ENCODE peak calls at places on chromosomes 11 and 22, in six cellular contexts. C, Q, M, T, Y and J are unnamed samples.

GRCh38 chr22:33565580-33565995 is 354.7 kb downstream of the LARGE1 start:
- DNase-seq in C (no peak), Q (no peak), M (no peak), T (no peak), Y (no peak), J (no peak)

GRCh38 chr22:47351836-47352579 is 589.6 kb downstream of the TBC1D22A start:
- DNase-seq in C (no peak), Q (no peak), M (no peak), T (no peak), Y (no peak), J (no peak)

GRCh38 chr11:81470446-81470845 is 1263.2 kb downstream of the FAM181B start:
- DNase-seq in C (no peak), Q (no peak), M (no peak), T (peak), Y (no peak), J (no peak)

GRCh38 chr11:117414724-117415123 is 87.1 kb downstream of the CEP164 start:
- DNase-seq in C (no peak), Q (no peak), M (no peak), T (no peak), Y (no peak), J (no peak)

GRCh38 chr11:63146586-63146985 is 2.6 kb upstream of the SLC22A24 start:
- DNase-seq in C (no peak), Q (no peak), M (no peak), T (no peak), Y (no peak), J (peak)

GRCh38 chr11:68690671-68691401 is 6.5 kb downstream of the GAL start:
- DNase-seq in C (no peak), Q (no peak), M (no peak), T (no peak), Y (no peak), J (no peak)

GRCh38 chr22:38657248-38657909 is 941 bp downstream of the CBY1 start:
- DNase-seq in C (no peak), Q (peak), M (no peak), T (peak), Y (no peak), J (peak)

GRCh38 chr11:74024630-74025029 is 15.7 kb upstream of the UCP3 start:
- DNase-seq in C (peak), Q (no peak), M (no peak), T (no peak), Y (peak), J (peak)

GRCh38 chr11:70203749-70204465 is 811 bp downstream of the FADD start:
- DNase-seq in C (no peak), Q (peak), M (peak), T (no peak), Y (peak), J (peak)

GRCh38 chr11:6228520-6228919 is 5.9 kb downstream of the FHIP1B start:
- DNase-seq in C (no peak), Q (no peak), M (no peak), T (no peak), Y (no peak), J (no peak)

GRCh38 chr22:30968015-30968923 is at the start of gene MORC2:
- DNase-seq in C (peak), Q (no peak), M (no peak), T (no peak), Y (peak), J (no peak)

GRCh38 chr11:19426719-19427066 is 185.9 kb upstream of the E2F8 start:
- DNase-seq in C (no peak), Q (no peak), M (no peak), T (no peak), Y (no peak), J (no peak)

GRCh38 chr22:22787805-22788459 is 99.7 kb upstream of the IGLL5 start:
- DNase-seq in C (no peak), Q (peak), M (peak), T (no peak), Y (no peak), J (peak)

GRCh38 chr11:3808846-3809623 is 675 bp downstream of the PGAP2 start:
- DNase-seq in C (no peak), Q (peak), M (peak), T (no peak), Y (peak), J (no peak)

GRCh38 chr11:1224491-1225385 is 1.9 kb downstream of the MUC5B start:
- DNase-seq in C (no peak), Q (peak), M (no peak), T (no peak), Y (no peak), J (no peak)

GRCh38 chr22:24686280-24686679 is 83.3 kb downstream of the GGT1 start:
- DNase-seq in C (no peak), Q (peak), M (no peak), T (no peak), Y (no peak), J (no peak)

GRCh38 chr22:38203090-38203810 is 1.5 kb downstream of the MAFF start:
- DNase-seq in C (no peak), Q (peak), M (no peak), T (no peak), Y (no peak), J (no peak)

GRCh38 chr11:128205796-128206195 is 381.6 kb downstream of the ETS1 start:
- DNase-seq in C (no peak), Q (no peak), M (no peak), T (no peak), Y (no peak), J (no peak)

GRCh38 chr22:31084811-31085492 is 3.8 kb downstream of the SMTN start:
- DNase-seq in C (no peak), Q (peak), M (peak), T (peak), Y (peak), J (peak)

GRCh38 chr11:35145249-35145648 is 6.3 kb downstream of the CD44 start:
- DNase-seq in C (no peak), Q (peak), M (no peak), T (no peak), Y (peak), J (peak)

GRCh38 chr11:76672431-76673163 is 2.0 kb upstream of the LRRC32 start:
- DNase-seq in C (no peak), Q (peak), M (peak), T (no peak), Y (no peak), J (no peak)

GRCh38 chr22:17980638-17981051 is 43.7 kb downstream of the MICAL3 start:
- DNase-seq in C (no peak), Q (no peak), M (peak), T (no peak), Y (no peak), J (no peak)

GRCh38 chr11:107689317-107690202 is 22.3 kb downstream of the SLN start:
- DNase-seq in C (peak), Q (peak), M (no peak), T (peak), Y (peak), J (peak)

GRCh38 chr11:47328449-47329390 is 23.8 kb downstream of the MYBPC3 start:
- DNase-seq in C (no peak), Q (peak), M (no peak), T (no peak), Y (no peak), J (no peak)

GRCh38 chr11:69300124-69301032 is 6.4 kb downstream of the MYEOV start:
- DNase-seq in C (no peak), Q (no peak), M (no peak), T (no peak), Y (no peak), J (peak)

GRCh38 chr11:102111787-102112653 is 1.8 kb downstream of the YAP1 start:
- DNase-seq in C (no peak), Q (no peak), M (no peak), T (no peak), Y (peak), J (peak)

GRCh38 chr11:112881461-112881860 is 79.8 kb upstream of the NCAM1 start:
- DNase-seq in C (no peak), Q (no peak), M (no peak), T (no peak), Y (peak), J (no peak)

GRCh38 chr11:21564095-21564494 is 628.8 kb upstream of the ANO5 start:
- DNase-seq in C (no peak), Q (no peak), M (no peak), T (no peak), Y (no peak), J (no peak)

GRCh38 chr11:2448661-2449547 is 4.1 kb downstream of the KCNQ1 start:
- DNase-seq in C (no peak), Q (no peak), M (no peak), T (no peak), Y (no peak), J (no peak)

GRCh38 chr11:47453365-47453764 is 4.4 kb upstream of the RAPSN start:
- DNase-seq in C (no peak), Q (no peak), M (no peak), T (no peak), Y (no peak), J (no peak)

GRCh38 chr22:27100789-27101188 is 443.4 kb downstream of the MIAT start:
- DNase-seq in C (no peak), Q (no peak), M (no peak), T (peak), Y (peak), J (peak)